ENCODE peak calls at places on chromosome 2, in six cellular contexts. P is stimulated activated CD4-positive, alpha-beta T cell treated with anti-CD3 and anti-CD28 coated beads, TNF-alpha, amount 100 ng/mL, for 1 hour; Y is nucleus accumbens; O is neural progenitor cell; F is type B pancreatic cell; X is mucosa of descending colon. Q is an unnamed sample.

GRCh38 chr2:240921319-240922233 is 15.4 kb downstream of the CROCC2 start:
- DNase-seq in P (no peak), Y (no peak), O (no peak), F (no peak), X (peak), Q (peak)

GRCh38 chr2:101038455-101039255 is 36.6 kb downstream of the RPL31 start:
- DNase-seq in P (no peak), Y (no peak), O (no peak), F (no peak), X (peak), Q (peak)

GRCh38 chr2:67510745-67511144 is 113.6 kb downstream of the ETAA1 start:
- DNase-seq in P (no peak), Y (no peak), O (no peak), F (no peak), X (no peak), Q (no peak)

GRCh38 chr2:225317191-225317590 is 82.3 kb upstream of the NYAP2 start:
- DNase-seq in P (no peak), Y (no peak), O (no peak), F (no peak), X (no peak), Q (no peak)

GRCh38 chr2:150924862-150925261 is 336.8 kb downstream of the RBM43 start:
- DNase-seq in P (no peak), Y (no peak), O (no peak), F (no peak), X (no peak), Q (no peak)

GRCh38 chr2:56540901-56541300 is 357.1 kb downstream of the CCDC85A start:
- DNase-seq in P (no peak), Y (no peak), O (no peak), F (no peak), X (no peak), Q (no peak)

GRCh38 chr2:98507940-98508689 is 63.5 kb downstream of the INPP4A start:
- DNase-seq in P (no peak), Y (no peak), O (no peak), F (peak), X (peak), Q (no peak)

GRCh38 chr2:20623741-20624155 is 27.1 kb downstream of the HS1BP3 start:
- DNase-seq in P (no peak), Y (no peak), O (no peak), F (no peak), X (no peak), Q (no peak)

GRCh38 chr2:122390406-122390805 is 635.0 kb downstream of the TSN start:
- DNase-seq in P (no peak), Y (no peak), O (no peak), F (no peak), X (peak), Q (no peak)

GRCh38 chr2:218585541-218585940 is 16.9 kb downstream of the CNOT9 start:
- DNase-seq in P (no peak), Y (no peak), O (no peak), F (no peak), X (no peak), Q (no peak)

GRCh38 chr2:20525041-20526035 is 78.5 kb downstream of the RHOB start:
- DNase-seq in P (no peak), Y (no peak), O (no peak), F (no peak), X (no peak), Q (no peak)

GRCh38 chr2:219155054-219155644 is 5.5 kb downstream of the NHEJ1 start:
- DNase-seq in P (no peak), Y (no peak), O (peak), F (no peak), X (peak), Q (peak)

GRCh38 chr2:139230881-139231280 is 450.7 kb upstream of the NXPH2 start:
- DNase-seq in P (no peak), Y (no peak), O (no peak), F (no peak), X (no peak), Q (no peak)

GRCh38 chr2:41722668-41723369 is 325.0 kb upstream of the PKDCC start:
- DNase-seq in P (no peak), Y (no peak), O (no peak), F (no peak), X (no peak), Q (no peak)

GRCh38 chr2:27013738-27014137 is 19.0 kb upstream of the TMEM214 start:
- DNase-seq in P (no peak), Y (no peak), O (no peak), F (no peak), X (no peak), Q (no peak)

GRCh38 chr2:102278720-102279390 is 32.5 kb upstream of the IL1RL1 start:
- DNase-seq in P (no peak), Y (no peak), O (peak), F (no peak), X (no peak), Q (no peak)

GRCh38 chr2:74602553-74603281 is 45.4 kb downstream of the M1AP start:
- DNase-seq in P (no peak), Y (no peak), O (no peak), F (no peak), X (no peak), Q (no peak)

GRCh38 chr2:47558116-47559078 is 155.4 kb downstream of the MSH2 start:
- DNase-seq in P (no peak), Y (no peak), O (peak), F (no peak), X (no peak), Q (no peak)

GRCh38 chr2:20650412-20650879 is 452 bp downstream of the HS1BP3 start:
- DNase-seq in P (no peak), Y (no peak), O (peak), F (no peak), X (peak), Q (peak)

GRCh38 chr2:139142252-139142651 is 362.1 kb upstream of the NXPH2 start:
- DNase-seq in P (no peak), Y (no peak), O (peak), F (no peak), X (peak), Q (no peak)

GRCh38 chr2:178072383-178073301 is at the start of gene PDE11A:
- DNase-seq in P (peak), Y (no peak), O (peak), F (peak), X (peak), Q (peak)

GRCh38 chr2:238030422-238031155 is 30.2 kb upstream of the SCLY start:
- DNase-seq in P (no peak), Y (no peak), O (no peak), F (peak), X (no peak), Q (no peak)

GRCh38 chr2:238704471-238705230 is 143.2 kb upstream of the TWIST2 start:
- DNase-seq in P (no peak), Y (no peak), O (no peak), F (peak), X (no peak), Q (no peak)